ENCODE peak calls at places on chromosome 17, in eight cellular contexts. Q, Z, U, I, R, P, F and V are unnamed samples.

GRCh38 chr17:80948091-80948960 is 43.3 kb upstream of the CHMP6 start:
- DNase-seq in Q (no peak), Z (no peak), U (no peak), I (no peak), R (no peak), P (no peak), F (no peak), V (no peak)

GRCh38 chr17:63940584-63940983 is 8.5 kb upstream of the CD79B start:
- DNase-seq in Q (no peak), Z (no peak), U (no peak), I (no peak), R (no peak), P (no peak), F (no peak), V (no peak)

GRCh38 chr17:33267279-33267790 is 25.8 kb downstream of the ASIC2 start:
- DNase-seq in Q (peak), Z (peak), U (no peak), I (no peak), R (no peak), P (no peak), F (no peak), V (peak)

GRCh38 chr17:42720996-42721583 is 23.8 kb downstream of the EZH1 start:
- DNase-seq in Q (peak), Z (peak), U (peak), I (peak), R (peak), P (peak), F (peak), V (peak)

GRCh38 chr17:70678889-70679288 is 509.6 kb downstream of the KCNJ2 start:
- DNase-seq in Q (no peak), Z (no peak), U (no peak), I (no peak), R (no peak), P (no peak), F (no peak), V (no peak)

GRCh38 chr17:4842376-4842775 is 9.2 kb downstream of the MINK1 start:
- DNase-seq in Q (no peak), Z (no peak), U (no peak), I (no peak), R (no peak), P (no peak), F (no peak), V (no peak)

GRCh38 chr17:40103082-40103741 is 2.8 kb upstream of the NR1D1 start:
- DNase-seq in Q (no peak), Z (no peak), U (no peak), I (no peak), R (no peak), P (no peak), F (no peak), V (no peak)

GRCh38 chr17:57873261-57874057 is 23.6 kb upstream of the MRPS23 start:
- DNase-seq in Q (no peak), Z (no peak), U (no peak), I (no peak), R (no peak), P (no peak), F (no peak), V (no peak)

GRCh38 chr17:62765351-62765750 is 42.8 kb downstream of the MARCHF10 start:
- DNase-seq in Q (no peak), Z (no peak), U (no peak), I (no peak), R (no peak), P (no peak), F (no peak), V (no peak)

GRCh38 chr17:56206351-56206750 is 53.1 kb downstream of the ANKFN1 start:
- DNase-seq in Q (no peak), Z (no peak), U (no peak), I (no peak), R (no peak), P (no peak), F (no peak), V (no peak)

GRCh38 chr17:42683407-42684031 is 1.2 kb downstream of the CNTNAP1 start:
- DNase-seq in Q (peak), Z (no peak), U (no peak), I (peak), R (no peak), P (peak), F (no peak), V (no peak)

GRCh38 chr17:1994707-1995106 is 30.4 kb downstream of the RTN4RL1 start:
- DNase-seq in Q (no peak), Z (no peak), U (no peak), I (no peak), R (no peak), P (no peak), F (no peak), V (no peak)

GRCh38 chr17:12114686-12115418 is 94.2 kb downstream of the MAP2K4 start:
- DNase-seq in Q (no peak), Z (no peak), U (no peak), I (no peak), R (no peak), P (no peak), F (no peak), V (no peak)